ENCODE peak calls at places on chromosomes 1 and 21, in five cellular contexts. X is thoracic aorta, P is PC-3, T is mucosa of descending colon, M is adrenal gland. Q is an unnamed sample. For H3K4me1, the result is how much of the 10 kb centered on the place peaks cover.

GRCh38 chr1:118136511-118136937 is 48.5 kb downstream of the SPAG17 start:
- DNase-seq in P (peak), X (no peak), T (no peak), M (no peak), Q (no peak)

GRCh38 chr1:167548059-167548932 is 5.3 kb downstream of the CREG1 start:
- DNase-seq in T (no peak), M (no peak), X (no peak), P (no peak), Q (no peak)

GRCh38 chr21:15124731-15125130 is 59.9 kb upstream of the NRIP1 start:
- DNase-seq in X (no peak), P (no peak), T (no peak), M (no peak), Q (no peak)

GRCh38 chr1:153550827-153551512 is 1.9 kb upstream of the S100A3 start:
- DNase-seq in T (peak), M (peak), P (no peak), X (no peak), Q (no peak)

GRCh38 chr1:16078925-16079656 is 5.6 kb upstream of the FAM131C start:
- DNase-seq in X (no peak), T (peak), P (peak), M (peak), Q (peak)

GRCh38 chr21:44940116-44940631 is 345 bp downstream of the SLX9 start:
- DNase-seq in M (peak), P (no peak), T (no peak), X (no peak), Q (no peak)

GRCh38 chr1:76170522-76170921 is 96.0 kb downstream of the ST6GALNAC3 start:
- DNase-seq in M (no peak), T (no peak), P (no peak), X (no peak), Q (no peak)

GRCh38 chr1:208132287-208132882 is 111.8 kb downstream of the PLXNA2 start:
- DNase-seq in T (peak), M (peak), X (peak), P (peak), Q (peak)

GRCh38 chr1:119725626-119726025 is 13.9 kb downstream of the PHGDH start:
- DNase-seq in X (no peak), P (no peak), T (no peak), M (no peak), Q (no peak)

GRCh38 chr1:9909222-9910046 is 635 bp downstream of the CTNNBIP1 start:
- DNase-seq in M (peak), X (no peak), T (peak), P (peak), Q (no peak)

GRCh38 chr1:53372501-53372951 is 44.7 kb upstream of the LRP8 start:
- DNase-seq in P (no peak), M (no peak), T (no peak), X (no peak), Q (no peak)

GRCh38 chr1:205512059-205513045 is 7.9 kb downstream of the CDK18 start:
- DNase-seq in T (no peak), P (peak), M (no peak), X (peak), Q (no peak)

GRCh38 chr1:22275211-22275610 is 132.3 kb upstream of the WNT4 start:
- DNase-seq in T (no peak), X (no peak), M (no peak), P (peak), Q (no peak)

GRCh38 chr1:98054367-98054701 is 133.5 kb upstream of the DPYD start:
- DNase-seq in M (no peak), T (no peak), P (no peak), X (no peak), Q (no peak)

GRCh38 chr1:147771216-147772125 is 11.1 kb upstream of the GJA5 start:
- DNase-seq in P (peak), X (peak), M (peak), T (no peak), Q (no peak)

GRCh38 chr1:169250022-169250421 is 117.6 kb downstream of the NME7 start:
- DNase-seq in X (no peak), P (no peak), T (no peak), M (no peak), Q (no peak)

GRCh38 chr1:113123737-113124136 is 50.7 kb downstream of the LRIG2 start:
- DNase-seq in T (no peak), X (no peak), M (peak), P (no peak), Q (no peak)

GRCh38 chr1:112011231-112011630 is 21.8 kb upstream of the KCND3 start:
- DNase-seq in M (peak), T (no peak), P (peak), X (no peak), Q (no peak)

GRCh38 chr1:181021811-181022434 is 747 bp downstream of the STX6 start:
- DNase-seq in P (peak), M (peak), T (peak), X (peak), Q (peak)

GRCh38 chr1:65213271-65213905 is 65.4 kb downstream of the AK4 start:
- DNase-seq in X (no peak), M (no peak), P (no peak), T (no peak), Q (no peak)

GRCh38 chr1:17096584-17096983 is 22.7 kb downstream of the PADI2 start:
- DNase-seq in X (no peak), P (no peak), T (no peak), M (no peak), Q (no peak)
- H3K4me1 ChIP-seq in X (under half), P (under half), T (under half), M (under half), Q (under half)

DNA sequence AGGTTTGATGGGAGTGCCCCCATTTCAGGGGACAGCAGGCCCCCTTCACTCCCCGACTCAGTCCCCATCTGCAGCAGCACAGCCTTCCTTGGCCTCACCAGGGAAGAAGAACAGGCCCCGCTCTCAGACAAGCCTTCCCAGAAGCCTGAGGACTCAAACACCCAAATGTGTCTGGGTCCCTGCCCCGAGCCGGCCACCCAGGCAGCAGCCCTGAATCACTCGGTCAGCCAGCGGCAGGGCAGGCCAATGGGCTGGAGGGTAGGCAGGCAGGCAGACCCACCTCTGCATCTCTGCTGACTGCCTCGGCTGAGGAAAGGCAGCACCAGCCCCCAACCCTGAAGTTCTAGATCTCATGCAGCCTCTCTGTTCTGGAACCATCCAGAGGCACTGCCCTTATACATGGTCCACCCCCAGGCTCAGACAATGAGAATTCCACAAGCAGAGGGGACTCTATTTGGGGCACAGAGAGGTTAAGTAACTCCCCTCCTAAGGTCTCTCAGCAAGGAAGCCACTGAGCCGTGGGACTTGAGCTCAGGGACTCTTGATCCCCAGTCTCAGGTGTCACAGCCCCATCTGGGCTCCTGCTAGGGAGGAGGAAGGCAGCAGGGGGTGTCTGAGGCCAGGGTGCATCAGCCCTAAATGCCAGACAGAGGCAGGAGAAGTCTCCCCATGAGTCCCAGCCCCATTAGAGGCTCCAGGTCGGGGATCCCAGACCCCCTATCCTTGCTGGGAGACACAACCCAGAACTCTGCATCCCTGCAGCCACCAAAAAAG is 33.2 kb upstream of the RUNX3 start:
- DNase-seq in T (peak), M (no peak), P (no peak), X (no peak), Q (no peak)
- H3K4me3 ChIP-seq in T (no peak), M (no peak), P (no peak), X (no peak), Q (no peak)

GRCh38 chr1:51740652-51741051 is 123.8 kb downstream of the OSBPL9 start:
- DNase-seq in M (no peak), T (no peak), P (no peak), X (no peak), Q (no peak)

GRCh38 chr1:51749151-51749550 is 129.4 kb downstream of the NRDC start:
- DNase-seq in X (no peak), P (no peak), T (no peak), M (no peak), Q (no peak)

GRCh38 chr1:51744506-51745303 is 127.8 kb downstream of the OSBPL9 start:
- DNase-seq in X (no peak), M (no peak), T (no peak), P (no peak), Q (no peak)

GRCh38 chr1:51741121-51741681 is 124.3 kb downstream of the OSBPL9 start:
- DNase-seq in X (no peak), T (no peak), P (no peak), M (no peak), Q (no peak)

GRCh38 chr1:51745304-51745570 is 128.3 kb downstream of the OSBPL9 start:
- DNase-seq in M (no peak), T (no peak), X (no peak), P (no peak), Q (no peak)
- H3K4me1 ChIP-seq in M (under half), T (under half), X (under half), P (under half), Q (under half)

GRCh38 chr1:40781614-40781971 is 2.0 kb upstream of the KCNQ4 start:
- DNase-seq in X (no peak), P (no peak), M (no peak), T (no peak), Q (no peak)

GRCh38 chr1:40780678-40781613 is 2.6 kb upstream of the KCNQ4 start:
- DNase-seq in T (no peak), P (no peak), X (no peak), M (no peak), Q (no peak)

GRCh38 chr1:40783001-40783905 is at the start of gene KCNQ4:
- DNase-seq in X (no peak), T (peak), M (peak), P (peak), Q (peak)

GRCh38 chr1:40784141-40784770 is 669 bp downstream of the KCNQ4 start:
- DNase-seq in X (no peak), T (no peak), P (no peak), M (no peak), Q (no peak)

GRCh38 chr1:40782371-40782956 is 1.1 kb upstream of the KCNQ4 start:
- DNase-seq in T (peak), P (no peak), X (no peak), M (no peak), Q (no peak)
- H3K4me3 ChIP-seq in T (no peak), P (peak), X (peak), M (no peak), Q (no peak)

DNA sequence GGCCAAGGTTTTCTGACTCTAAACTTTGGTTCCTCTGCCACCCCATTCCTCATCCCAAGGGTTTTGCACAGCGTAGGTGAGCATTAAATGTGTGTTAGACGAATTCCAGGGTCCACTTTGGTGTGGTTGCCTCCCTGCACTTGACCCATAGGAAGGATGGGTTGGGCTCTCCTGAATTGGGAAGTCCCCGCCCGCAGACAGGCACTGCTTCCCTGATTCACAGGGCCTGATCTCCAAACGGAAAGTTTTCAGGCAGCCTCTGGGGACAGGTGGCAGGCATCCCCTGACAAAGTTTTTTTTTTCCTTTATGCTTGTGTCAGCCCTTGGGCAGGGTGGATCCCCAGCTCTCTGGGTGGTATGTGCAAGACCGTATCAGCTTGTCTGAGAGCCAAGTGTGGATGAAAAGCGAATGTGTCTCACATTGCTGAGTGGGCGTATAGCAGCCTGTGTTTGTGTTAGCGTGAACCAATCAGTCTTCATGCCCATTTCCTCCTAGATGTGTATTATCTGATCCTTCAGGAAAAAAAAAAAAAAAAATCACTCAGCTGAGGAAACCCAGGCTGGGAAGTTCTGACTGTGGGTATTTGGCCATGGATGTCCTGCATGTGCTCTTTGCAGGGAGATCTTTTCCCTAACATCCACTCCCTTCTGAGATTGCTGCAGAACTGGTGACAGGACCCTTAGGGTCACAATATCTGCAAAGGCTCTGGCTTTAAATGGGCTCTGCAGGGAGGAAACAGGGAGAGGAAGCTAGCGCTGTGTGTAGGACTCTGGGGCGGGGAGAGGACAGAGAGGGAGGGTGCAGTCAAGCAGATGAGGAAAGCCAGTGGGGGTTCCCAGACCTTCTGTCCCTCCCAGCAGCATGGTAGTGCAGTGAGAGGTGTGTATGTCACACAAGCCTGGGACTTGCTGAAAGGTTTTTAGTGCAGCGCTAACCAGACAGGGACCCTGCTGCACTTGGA is 42.2 kb upstream of the TRABD2B start:
- DNase-seq in P (no peak), X (no peak), M (no peak), T (no peak), Q (no peak)
- H3K4me1 ChIP-seq in P (under half), X (under half), M (under half), T (under half), Q (under half)

GRCh38 chr1:18901952-18902522 is 318 bp downstream of the ALDH4A1 start:
- DNase-seq in X (no peak), T (no peak), M (no peak), P (peak), Q (no peak)

GRCh38 chr1:18901147-18901951 is 1.0 kb downstream of the ALDH4A1 start:
- DNase-seq in M (no peak), T (no peak), P (no peak), X (no peak), Q (no peak)

GRCh38 chr1:18898567-18898966 is 3.8 kb downstream of the ALDH4A1 start:
- DNase-seq in T (no peak), P (no peak), M (no peak), X (no peak), Q (no peak)

GRCh38 chr1:18899363-18900049 is 2.8 kb downstream of the ALDH4A1 start:
- DNase-seq in T (no peak), X (no peak), M (no peak), P (no peak), Q (no peak)

DNA sequence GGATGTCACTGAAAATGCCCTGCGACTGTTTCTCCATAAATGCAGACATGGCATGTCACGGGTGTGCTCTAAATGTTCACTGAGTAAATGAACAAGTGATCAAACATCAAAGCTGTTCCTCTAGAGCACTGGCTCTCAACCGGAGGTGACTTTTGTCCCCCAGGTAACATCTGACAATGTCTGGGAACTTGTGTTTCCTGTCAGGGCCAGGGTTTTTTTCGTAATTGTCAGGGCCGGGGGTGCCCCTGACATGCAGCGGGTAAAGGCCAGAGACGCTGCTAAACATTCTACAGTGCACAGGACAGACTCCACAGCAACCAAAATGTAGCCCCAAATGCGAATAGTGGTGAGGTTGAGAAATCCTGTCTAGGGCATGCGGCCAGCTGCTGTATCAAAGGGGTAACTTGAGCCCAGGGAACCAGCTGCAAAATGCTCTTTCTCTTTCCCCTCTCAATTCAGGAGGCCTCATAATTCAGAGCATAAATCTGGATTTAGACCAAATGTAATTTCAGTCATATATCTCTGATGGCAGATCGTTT is 2.0 kb downstream of the ALDH4A1 start:
- DNase-seq in T (no peak), M (no peak), X (no peak), P (no peak), Q (no peak)
- H3K4me3 ChIP-seq in T (no peak), M (no peak), X (no peak), P (no peak), Q (peak)

GRCh38 chr1:91761303-91761721 is 124.6 kb downstream of the TGFBR3 start:
- DNase-seq in M (no peak), P (no peak), X (no peak), T (no peak), Q (no peak)

GRCh38 chr1:91763252-91763651 is 122.7 kb downstream of the TGFBR3 start:
- DNase-seq in X (no peak), T (no peak), M (no peak), P (no peak), Q (no peak)

GRCh38 chr1:91759076-91759475 is 126.9 kb downstream of the TGFBR3 start:
- DNase-seq in X (no peak), M (no peak), P (no peak), T (no peak), Q (no peak)

GRCh38 chr1:91757760-91758545 is 128.0 kb downstream of the TGFBR3 start:
- DNase-seq in X (no peak), P (no peak), T (no peak), M (no peak), Q (no peak)

DNA sequence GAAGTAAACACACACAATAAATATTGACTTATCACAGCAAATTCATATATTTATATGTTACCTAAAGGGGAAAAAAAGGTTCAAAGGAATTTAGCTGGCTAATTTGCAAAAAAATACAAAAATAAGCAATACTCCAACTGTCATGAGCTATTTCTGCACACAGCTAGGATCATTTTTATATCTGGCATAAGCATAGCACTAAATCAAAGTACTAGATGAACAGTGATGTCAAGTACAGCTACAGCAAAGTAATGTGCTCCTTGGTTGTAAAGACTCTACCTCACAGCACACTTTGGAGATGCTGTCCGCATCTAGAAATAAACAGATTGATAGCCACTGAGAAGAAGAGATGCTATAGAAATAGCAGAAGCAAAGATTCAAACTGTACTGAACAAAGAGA is 125.5 kb downstream of the TGFBR3 start:
- DNase-seq in X (no peak), P (no peak), M (no peak), T (no peak), Q (no peak)
- H3K4me1 ChIP-seq in X (under half), P (under half), M (half or more), T (under half), Q (under half)

Q was measured in prostate gland.